ENCODE peak calls at places on chromosomes 5 and 9, in six cellular contexts. K is sciatic nerve; L is activated naive CD8-positive, alpha-beta T cell treated with anti-CD3 and anti-CD28 coated beads for 36 hours; I is COR-L47; A is HS-5; V is body of pancreas. B is an unnamed sample.

GRCh38 chr5:135399838-135400542 is 959 bp upstream of the MACROH2A1 start:
- DNase-seq in K (no peak), L (no peak), I (no peak), A (no peak), V (no peak), B (no peak)

GRCh38 chr5:61178702-61179101 is 16.4 kb upstream of the SMIM15 start:
- DNase-seq in K (no peak), L (no peak), I (no peak), A (no peak), V (no peak), B (no peak)

GRCh38 chr5:67998709-67999251 is 216.8 kb upstream of the PIK3R1 start:
- DNase-seq in K (peak), L (no peak), I (peak), A (no peak), V (peak), B (no peak)

GRCh38 chr5:56829137-56829536 is 13.8 kb downstream of the MAP3K1 start:
- DNase-seq in K (no peak), L (peak), I (no peak), A (no peak), V (no peak), B (no peak)

GRCh38 chr5:132363431-132364112 is 5.9 kb upstream of the SLC22A5 start:
- DNase-seq in K (no peak), L (no peak), I (no peak), A (peak), V (peak), B (peak)

GRCh38 chr9:19379283-19379682 is 753 bp downstream of the RPS6 start:
- DNase-seq in K (no peak), L (no peak), I (no peak), A (no peak), V (no peak), B (no peak)

GRCh38 chr9:138060365-138060764 is 182.8 kb downstream of the CACNA1B start:
- DNase-seq in K (no peak), L (no peak), I (no peak), A (no peak), V (no peak), B (no peak)

GRCh38 chr5:173572431-173573125 is 43.9 kb downstream of the BOD1 start:
- DNase-seq in K (no peak), L (no peak), I (no peak), A (peak), V (no peak), B (no peak)

GRCh38 chr9:127177682-127178265 is 55.3 kb upstream of the ANGPTL2 start:
- DNase-seq in K (peak), L (no peak), I (no peak), A (no peak), V (no peak), B (no peak)

GRCh38 chr9:5549671-5550650 is 39.6 kb downstream of the PDCD1LG2 start:
- DNase-seq in K (no peak), L (no peak), I (no peak), A (peak), V (no peak), B (no peak)

GRCh38 chr9:73093740-73094379 is 57.8 kb upstream of the ANXA1 start:
- DNase-seq in K (no peak), L (no peak), I (no peak), A (no peak), V (no peak), B (no peak)

GRCh38 chr5:103505581-103506305 is 56.8 kb downstream of the NUDT12 start:
- DNase-seq in K (no peak), L (no peak), I (no peak), A (peak), V (no peak), B (no peak)

GRCh38 chr9:36207016-36207415 is 16.3 kb downstream of the CLTA start:
- DNase-seq in K (no peak), L (no peak), I (no peak), A (no peak), V (no peak), B (no peak)

GRCh38 chr5:150585781-150586461 is 54.5 kb upstream of the SYNPO start:
- DNase-seq in K (peak), L (no peak), I (no peak), A (no peak), V (peak), B (no peak)

GRCh38 chr5:42993516-42994284 is 46.4 kb downstream of the ANXA2R start:
- DNase-seq in K (no peak), L (peak), I (no peak), A (peak), V (peak), B (no peak)

GRCh38 chr5:128403350-128403749 is 134.7 kb downstream of the FBN2 start:
- DNase-seq in K (no peak), L (no peak), I (peak), A (no peak), V (no peak), B (no peak)

GRCh38 chr5:38506302-38506701 is 50.1 kb downstream of the LIFR start:
- DNase-seq in K (no peak), L (no peak), I (no peak), A (no peak), V (no peak), B (no peak)

GRCh38 chr5:138601444-138601843 is 26.2 kb upstream of the HSPA9 start:
- DNase-seq in K (no peak), L (no peak), I (no peak), A (no peak), V (peak), B (peak)

GRCh38 chr9:120152295-120152694 is 427.7 kb downstream of the CDK5RAP2 start:
- DNase-seq in K (no peak), L (no peak), I (peak), A (no peak), V (no peak), B (no peak)

GRCh38 chr5:98248949-98249348 is 524.5 kb upstream of the RGMB start:
- DNase-seq in K (no peak), L (no peak), I (no peak), A (peak), V (no peak), B (peak)

GRCh38 chr5:137143244-137143605 is 355.9 kb downstream of the SPOCK1 start:
- DNase-seq in K (no peak), L (no peak), I (no peak), A (no peak), V (no peak), B (no peak)